ENCODE peak calls at places on chromosomes 5 and 9, in four cellular contexts. Y is HepG2, N is H1, R is GM12878. I is an unnamed sample.

GRCh38 chr5:126864042-126864688 is 87.2 kb downstream of the LMNB1 start:
- DNase-seq in Y (no peak), N (peak; percentile 55), R (no peak), I (peak; percentile 39)

GRCh38 chr5:119255571-119256356 is 100.1 kb upstream of the TNFAIP8 start:
- DNase-seq in Y (peak; percentile 74), N (peak; percentile 64), R (no peak), I (no peak)

GRCh38 chr5:85488295-85488694 is 1103.6 kb upstream of the EDIL3 start:
- DNase-seq in Y (no peak), N (no peak), R (no peak), I (no peak)

GRCh38 chr5:78718185-78718584 is 69.6 kb upstream of the LHFPL2 start:
- DNase-seq in Y (no peak), N (no peak), R (no peak), I (no peak)

GRCh38 chr9:137784641-137785513 is 92.7 kb upstream of the CACNA1B start:
- DNase-seq in Y (no peak), N (no peak), R (no peak), I (no peak)

GRCh38 chr5:149581192-149581861 is at the start of gene ARHGEF37:
- DNase-seq in Y (peak; percentile 12), N (peak; percentile 73), R (no peak), I (peak; percentile 87)

GRCh38 chr9:10008101-10008799 is 604.6 kb downstream of the PTPRD start:
- DNase-seq in Y (no peak), N (no peak), R (no peak), I (no peak)

GRCh38 chr5:120108586-120109254 is 355.4 kb upstream of the PRR16 start:
- DNase-seq in Y (no peak), N (no peak), R (no peak), I (no peak)

GRCh38 chr5:97131139-97131710 is 11.2 kb downstream of the LIX1 start:
- DNase-seq in Y (no peak), N (no peak), R (no peak), I (no peak)

GRCh38 chr9:78267889-78268288 is 29.0 kb upstream of the PSAT1 start:
- DNase-seq in Y (no peak), N (no peak), R (no peak), I (no peak)

GRCh38 chr9:133969681-133970580 is 22.2 kb downstream of the VAV2 start:
- DNase-seq in Y (no peak), N (no peak), R (no peak), I (no peak)

GRCh38 chr9:133972041-133972970 is 19.8 kb downstream of the VAV2 start:
- DNase-seq in Y (no peak), N (no peak), R (no peak), I (no peak)

GRCh38 chr9:133971121-133971951 is 20.8 kb downstream of the VAV2 start:
- DNase-seq in Y (no peak), N (no peak), R (no peak), I (peak; percentile 68)

GRCh38 chr9:133968966-133969617 is 23.0 kb downstream of the VAV2 start:
- DNase-seq in Y (no peak), N (no peak), R (no peak), I (no peak)

DNA sequence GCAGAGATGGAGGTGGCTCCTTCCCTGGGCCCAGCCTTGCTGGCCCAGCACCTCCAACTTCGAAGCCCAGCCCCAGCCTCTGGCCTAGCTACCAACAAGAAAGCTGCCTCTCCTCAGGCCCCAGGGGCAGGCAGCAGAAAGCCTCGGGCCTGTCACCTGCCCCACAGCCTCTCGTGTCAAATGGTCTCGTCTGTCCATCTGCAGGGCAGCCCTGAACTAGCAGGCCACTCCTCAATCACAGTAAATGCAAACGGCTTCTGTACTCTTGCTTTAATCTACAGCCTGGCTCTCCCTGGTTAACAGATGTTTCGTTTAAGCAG is 21.6 kb downstream of the VAV2 start:
- DNase-seq in Y (no peak), N (no peak), R (no peak), I (no peak)
- TF ChIP-seq TCF12 in Y (no peak), N (no peak), R (no peak), I (no peak)

GRCh38 chr5:169637085-169637855 is at the start of gene DOCK2:
- DNase-seq in Y (no peak), N (peak; percentile 71), R (no peak), I (no peak)
- H3K9ac ChIP-seq in Y (no peak within 1 kb of the TSS), N (no peak within 1 kb of the TSS), R (peak within 1 kb of the TSS; percentile 98), I (no peak within 1 kb of the TSS)

GRCh38 chr5:138352722-138353549 is 451 bp downstream of the KDM3B start:
- DNase-seq in Y (peak; percentile 26), N (peak; percentile 79), R (no peak), I (peak; percentile 81)

GRCh38 chr5:138351517-138351916 is 968 bp upstream of the KDM3B start:
- DNase-seq in Y (no peak), N (no peak), R (no peak), I (no peak)

GRCh38 chr5:138352071-138352721 is at the start of gene KDM3B:
- DNase-seq in Y (peak; percentile 76), N (peak; percentile 100), R (peak; percentile 55), I (peak; percentile 99)

GRCh38 chr5:138349842-138350635 is 2.4 kb upstream of the KDM3B start:
- DNase-seq in Y (no peak), N (no peak), R (no peak), I (no peak)

GRCh38 chr5:138351056-138351455 is 1.4 kb upstream of the KDM3B start:
- DNase-seq in Y (no peak), N (no peak), R (no peak), I (no peak)
- H3K27ac ChIP-seq in Y (no peak overlapping the region), N (no peak overlapping the region), R (no peak overlapping the region), I (no peak overlapping the region)

GRCh38 chr9:124869466-124869985 is 7.6 kb downstream of the ARPC5L start:
- DNase-seq in Y (no peak), N (no peak), R (no peak), I (peak; percentile 68)
- TF ChIP-seq TCF12 in Y (no peak), N (no peak), R (no peak), I (no peak)

DNA sequence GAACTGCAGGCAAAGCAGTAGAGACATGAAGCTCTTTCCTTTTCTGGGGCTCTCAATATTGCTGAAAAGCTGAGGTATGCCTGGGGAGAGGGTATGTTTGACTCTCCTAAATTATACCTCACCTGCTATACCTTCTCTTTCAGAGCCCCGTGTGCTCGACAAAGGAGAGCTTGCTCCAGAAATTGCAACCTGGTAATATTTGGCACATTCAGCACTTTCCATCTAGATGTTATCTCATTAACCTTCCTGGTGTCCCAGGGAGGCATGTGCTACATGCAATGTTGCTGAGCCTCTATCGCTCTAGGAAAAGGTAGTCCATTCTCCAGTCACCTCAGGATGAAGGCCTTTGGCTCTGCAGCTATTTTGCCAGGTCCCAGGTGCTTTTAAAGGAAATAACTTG is 78.5 kb upstream of the ZSWIM6 start:
- DNase-seq in Y (no peak), N (no peak), R (no peak), I (no peak)
- H3K9ac ChIP-seq in Y (no peak overlapping the region), N (no peak overlapping the region), R (no peak overlapping the region), I (no peak overlapping the region)

DNA sequence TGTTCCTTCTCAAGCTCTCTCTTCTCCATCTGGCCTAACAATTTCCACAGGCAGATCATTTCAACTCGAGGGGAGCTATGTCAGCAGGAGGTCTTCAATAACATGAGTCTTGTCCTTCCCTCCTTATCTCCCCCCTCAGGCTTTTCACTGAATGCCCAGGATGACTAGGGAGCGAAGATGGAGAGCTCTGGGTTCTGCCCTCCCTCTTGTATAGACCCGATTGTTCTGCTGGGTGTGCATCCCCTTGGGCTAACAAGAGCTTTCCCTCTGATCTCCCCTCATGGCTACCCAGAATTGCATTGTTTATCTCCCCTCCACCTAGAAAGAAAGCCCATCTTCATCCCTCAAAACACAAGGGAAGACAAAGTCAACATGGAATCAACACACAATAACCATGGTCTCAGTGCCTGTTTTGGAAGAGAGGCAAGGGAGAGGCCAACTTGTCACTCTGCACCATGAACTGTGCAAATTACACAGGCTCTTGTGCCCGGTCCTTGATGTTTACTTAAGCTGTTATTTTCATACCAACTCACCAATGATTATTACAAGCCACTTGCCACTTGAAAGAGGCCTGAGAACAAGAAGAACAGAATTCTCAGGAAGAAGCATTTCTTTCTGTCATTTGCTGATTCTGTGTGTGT is 187.7 kb downstream of the FANCC start:
- DNase-seq in Y (peak; percentile 50), N (no peak), R (no peak), I (no peak)
- H3K27ac ChIP-seq in Y (no peak overlapping the region), N (no peak overlapping the region), R (no peak overlapping the region), I (no peak overlapping the region)

GRCh38 chr9:73176450-73176875 is 24.8 kb downstream of the ANXA1 start:
- DNase-seq in Y (no peak), N (no peak), R (no peak), I (no peak)

GRCh38 chr9:73173526-73174411 is 22.1 kb downstream of the ANXA1 start:
- DNase-seq in Y (no peak), N (no peak), R (no peak), I (no peak)

GRCh38 chr9:73179594-73179993 is 27.9 kb downstream of the ANXA1 start:
- DNase-seq in Y (no peak), N (no peak), R (no peak), I (no peak)

GRCh38 chr9:73180373-73180772 is 28.7 kb downstream of the ANXA1 start:
- DNase-seq in Y (no peak), N (no peak), R (no peak), I (no peak)

GRCh38 chr9:73178044-73178443 is 26.4 kb downstream of the ANXA1 start:
- DNase-seq in Y (no peak), N (no peak), R (no peak), I (no peak)
- TF ChIP-seq TCF12 in Y (no peak), N (no peak), R (no peak), I (no peak)

DNA sequence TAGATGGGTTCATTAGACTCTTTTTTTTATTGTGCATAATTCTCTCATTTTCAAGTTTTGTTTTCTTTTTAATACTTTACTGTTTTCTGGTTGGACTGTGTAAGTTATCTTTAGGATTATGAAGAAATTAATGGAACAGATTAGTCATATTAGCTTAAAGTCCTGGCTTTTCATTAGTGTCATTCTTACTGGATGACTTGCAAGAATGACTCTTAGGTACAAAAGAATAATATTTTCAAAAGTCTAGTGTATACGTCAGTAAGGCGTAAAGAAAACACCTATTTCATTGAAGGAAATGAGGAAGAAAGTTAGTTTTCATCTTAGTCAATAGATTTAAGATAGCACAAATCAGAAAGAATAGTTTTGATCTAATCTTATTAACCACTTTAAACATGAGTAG is 20.4 kb downstream of the UHRF2 start:
- DNase-seq in Y (no peak), N (no peak), R (no peak), I (no peak)
- H3K9ac ChIP-seq in Y (no peak overlapping the region), N (no peak overlapping the region), R (no peak overlapping the region), I (peak overlapping the region; percentile 5)

DNA sequence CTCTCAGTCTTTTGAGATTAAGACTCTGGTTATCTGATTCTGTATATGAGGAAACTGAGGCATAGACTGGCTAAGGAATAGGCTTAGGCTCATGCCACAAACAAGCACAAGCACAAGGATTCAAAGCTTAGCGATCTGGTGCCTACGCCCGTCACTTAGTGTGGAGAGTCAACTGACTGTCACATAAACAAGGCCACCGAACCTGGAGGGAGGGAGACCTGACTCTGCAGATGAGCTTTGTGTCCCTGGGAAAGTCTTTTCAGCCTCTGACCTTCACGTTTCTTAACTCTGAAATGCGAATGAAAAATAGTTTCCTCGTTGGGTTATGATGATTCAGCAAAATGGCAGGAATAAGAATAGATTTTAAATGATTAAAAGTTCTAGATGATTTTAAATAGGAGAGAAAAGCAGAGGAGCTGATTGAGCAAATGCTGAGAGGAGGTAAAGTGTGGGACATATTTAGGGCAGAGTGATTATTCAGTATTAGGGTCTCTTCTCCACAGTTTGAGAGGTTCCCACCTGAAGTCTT is 135.4 kb downstream of the GRIA1 start:
- DNase-seq in Y (no peak), N (no peak), R (no peak), I (no peak)
- H3K27ac ChIP-seq in Y (no peak overlapping the region), N (no peak overlapping the region), R (no peak overlapping the region), I (no peak overlapping the region)

I was measured in SK-N-SH.